ENCODE peak calls at places on chromosomes 2 and 18, in four cellular contexts. D is HepG2, J is K562, F is endothelial cell of umbilical vein. Z is an unnamed sample.

GRCh38 chr18:78638889-78639596 is 340.6 kb upstream of the SALL3 start:
- DNase-seq in D (no peak), J (no peak), F (no peak), Z (no peak)

GRCh38 chr2:49069829-49070228 is 84.5 kb downstream of the FSHR start:
- DNase-seq in D (no peak), J (no peak), F (no peak), Z (no peak)

GRCh38 chr2:42910657-42911405 is 118.4 kb upstream of the HAAO start:
- DNase-seq in D (no peak), J (no peak), F (no peak), Z (no peak)

GRCh38 chr18:25113081-25113480 is 238.9 kb downstream of the ZNF521 start:
- DNase-seq in D (no peak), J (no peak), F (no peak), Z (no peak)

GRCh38 chr2:100197643-100198153 is 55.3 kb upstream of the AFF3 start:
- DNase-seq in D (no peak), J (no peak), F (peak), Z (peak)

GRCh38 chr2:61173116-61173515 is 11.1 kb downstream of the C2orf74 start:
- DNase-seq in D (no peak), J (no peak), F (no peak), Z (no peak)

GRCh38 chr2:136399667-136400316 is 281.8 kb upstream of the CXCR4 start:
- DNase-seq in D (no peak), J (no peak), F (no peak), Z (no peak)

GRCh38 chr2:207418422-207418821 is 111.3 kb upstream of the CREB1 start:
- DNase-seq in D (no peak), J (no peak), F (no peak), Z (no peak)

GRCh38 chr2:107618769-107619168 is 207.9 kb upstream of the RGPD4 start:
- DNase-seq in D (no peak), J (no peak), F (no peak), Z (no peak)

GRCh38 chr18:13245481-13246000 is 27.0 kb downstream of the LDLRAD4 start:
- DNase-seq in D (no peak), J (no peak), F (no peak), Z (no peak)

GRCh38 chr2:36780231-36780808 is 83.8 kb downstream of the VIT start:
- DNase-seq in D (peak), J (peak), F (peak), Z (no peak)

GRCh38 chr2:208195477-208195876 is 5.6 kb upstream of the C2orf80 start:
- DNase-seq in D (no peak), J (no peak), F (no peak), Z (no peak)

GRCh38 chr2:12612646-12613045 is 104.1 kb upstream of the TRIB2 start:
- DNase-seq in D (no peak), J (no peak), F (no peak), Z (no peak)
- H2AFZ ChIP-seq in D (no peak), J (peak), F (no peak), Z (no peak)

DNA sequence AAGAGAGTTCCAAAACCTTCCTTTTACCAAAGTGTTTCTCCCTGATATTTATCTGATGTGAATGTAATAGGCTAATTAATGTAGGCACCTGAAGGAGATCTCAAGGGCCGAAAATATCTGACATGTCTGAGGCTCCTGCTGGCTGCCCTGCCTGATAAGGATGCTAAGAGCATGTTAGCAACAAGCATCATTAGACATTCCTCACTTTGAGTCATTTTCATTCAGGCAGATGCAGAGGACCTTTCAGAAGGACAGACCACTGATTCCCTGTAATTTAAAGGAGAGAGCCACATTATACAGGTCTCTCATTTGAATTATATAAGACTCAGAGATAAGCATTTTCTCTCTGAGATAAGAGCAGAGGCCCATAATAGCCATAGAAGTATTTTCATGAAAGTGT is 222.4 kb upstream of the NCKAP5 start:
- DNase-seq in D (no peak), J (no peak), F (peak), Z (no peak)
- TF ChIP-seq JUN in D (no peak), J (no peak), F (no peak), Z (no peak)

GRCh38 chr2:177243476-177243875 is 21.1 kb downstream of the NFE2L2 start:
- DNase-seq in D (no peak), J (no peak), F (no peak), Z (no peak)
- TF ChIP-seq MAX in D (no peak), J (no peak), F (no peak), Z (no peak)

GRCh38 chr18:55586841-55587240 is 1.2 kb downstream of the TCF4 start:
- DNase-seq in D (no peak), J (no peak), F (peak), Z (no peak)
- H2AFZ ChIP-seq in D (no peak), J (no peak), F (no peak), Z (no peak)

DNA sequence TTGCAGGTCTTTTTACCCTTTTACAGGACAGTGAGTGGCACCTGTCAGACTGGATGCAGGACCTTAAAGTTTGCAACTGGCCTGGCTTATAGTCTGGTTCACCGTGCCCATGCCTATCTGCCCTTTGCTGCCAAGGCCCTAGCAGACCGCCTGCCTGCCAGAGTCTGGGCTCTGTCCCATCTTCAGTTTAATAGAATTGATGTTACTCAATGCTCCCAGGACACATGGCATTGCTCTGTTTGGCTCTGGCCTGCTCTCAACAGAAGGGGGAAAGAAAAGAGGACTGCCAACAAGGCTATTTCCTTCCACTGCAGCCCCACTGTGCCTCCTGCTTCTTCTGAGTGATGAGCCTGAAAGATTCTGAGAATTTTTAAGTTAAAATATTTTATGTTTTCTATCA is 25.6 kb upstream of the TMEM178A start:
- DNase-seq in D (no peak), J (no peak), F (no peak), Z (no peak)
- TF ChIP-seq JUN in D (no peak), J (no peak), F (no peak), Z (no peak)

GRCh38 chr18:35071819-35072247 is 30.6 kb downstream of the MAPRE2 start:
- DNase-seq in D (no peak), J (no peak), F (peak), Z (no peak)
- TF ChIP-seq MAX in D (no peak), J (no peak), F (no peak), Z (no peak)

GRCh38 chr18:74430811-74431571 is 26.1 kb downstream of the DIPK1C start:
- DNase-seq in D (no peak), J (no peak), F (no peak), Z (no peak)
- H2AFZ ChIP-seq in D (no peak), J (peak), F (no peak), Z (no peak)

DNA sequence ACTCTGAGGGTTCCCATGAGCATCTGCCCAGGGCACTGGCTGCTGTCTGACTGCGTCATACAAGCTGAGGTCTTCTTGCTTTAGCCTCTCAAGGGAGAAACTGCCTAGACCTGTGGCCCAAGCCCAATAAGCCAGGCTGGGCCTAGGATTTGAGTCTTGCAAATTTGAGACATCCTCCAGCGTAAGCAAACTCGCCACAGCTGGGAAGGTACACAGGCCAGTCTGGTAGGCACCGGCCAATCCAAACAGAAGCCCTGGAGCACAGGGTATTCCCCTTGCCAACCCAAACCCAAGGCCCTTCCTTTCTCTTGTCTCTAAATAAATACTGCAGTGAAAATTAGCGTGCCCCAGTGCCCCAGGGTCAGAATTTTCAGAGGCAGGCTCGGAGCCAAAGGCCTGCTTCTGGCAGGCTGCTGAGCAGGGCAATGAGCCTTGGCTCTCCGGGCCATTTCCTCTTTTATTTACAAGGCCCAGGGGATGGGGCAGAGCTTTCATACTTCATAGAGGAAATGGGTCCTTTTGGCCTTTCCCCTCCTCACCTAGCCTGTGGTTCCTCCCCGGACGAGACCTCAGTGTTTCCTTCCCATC is 33.3 kb downstream of the POLR1A start:
- DNase-seq in D (no peak), J (no peak), F (peak), Z (no peak)
- TF ChIP-seq JUN in D (no peak), J (no peak), F (no peak), Z (no peak)

GRCh38 chr18:70166668-70167067 is 38.8 kb downstream of the RTTN start:
- DNase-seq in D (no peak), J (no peak), F (peak), Z (no peak)

GRCh38 chr18:70176537-70176936 is 28.9 kb downstream of the RTTN start:
- DNase-seq in D (no peak), J (no peak), F (no peak), Z (no peak)

GRCh38 chr18:70169747-70170146 is 35.7 kb downstream of the RTTN start:
- DNase-seq in D (no peak), J (no peak), F (no peak), Z (no peak)

GRCh38 chr18:70175216-70175615 is 30.3 kb downstream of the RTTN start:
- DNase-seq in D (no peak), J (no peak), F (no peak), Z (no peak)

GRCh38 chr18:70172225-70172624 is 33.3 kb downstream of the RTTN start:
- DNase-seq in D (no peak), J (no peak), F (peak), Z (no peak)
- TF ChIP-seq MAX in D (no peak), J (no peak), F (no peak), Z (no peak)